ENCODE peak calls at places on chromosomes 13 and 19, in seven cellular contexts. A is stimulated activated naive CD8-positive, alpha-beta T cell treated with anti-CD3 and anti-CD28 coated beads, Interleukin-15, Interleukin-2, amounts not matched to agents 100 U/mL and 50 U/mL, for 24 hours; F is ovary; T is nephron progenitor cell; G is DMS79 treated with DMSO at 0.1 percent for 48 hours; L is endothelial cell; D is naive thymus-derived CD4-positive, alpha-beta T cell. W is an unnamed sample.

GRCh38 chr19:41927810-41928192 is 448 bp downstream of the ERFL start:
- DNase-seq in D (peak; percentile 44), F (no peak), T (peak; percentile 61), G (no peak), L (no peak), A (no peak), W (peak; percentile 76)

GRCh38 chr19:18507727-18508440 is 14.0 kb downstream of the ELL start:
- DNase-seq in T (no peak), G (no peak), D (no peak), L (no peak), F (peak; percentile 47), A (no peak), W (no peak)

GRCh38 chr19:58328999-58329398 is 2.2 kb downstream of the ZSCAN22 start:
- DNase-seq in G (peak; percentile 7), F (no peak), D (no peak), L (peak; percentile 56), A (peak; percentile 52), T (peak; percentile 70), W (no peak)

GRCh38 chr13:75432045-75432444 is 49.9 kb downstream of the TBC1D4 start:
- DNase-seq in T (no peak), A (no peak), L (no peak), F (peak; percentile 39), G (no peak), D (no peak), W (no peak)

GRCh38 chr19:16104722-16105121 is 7.0 kb upstream of the RAB8A start:
- DNase-seq in A (no peak), F (no peak), D (no peak), T (no peak), G (no peak), L (no peak), W (no peak)

GRCh38 chr19:2636142-2636896 is 66.2 kb downstream of the GNG7 start:
- DNase-seq in T (peak; percentile 35), D (no peak), L (no peak), F (no peak), G (no peak), A (no peak), W (no peak)

GRCh38 chr19:45311640-45312039 is 11.0 kb downstream of the CKM start:
- DNase-seq in F (no peak), D (no peak), L (no peak), A (no peak), G (no peak), T (no peak), W (no peak)

GRCh38 chr13:100128373-100128772 is 39.5 kb downstream of the PCCA start:
- DNase-seq in G (no peak), T (peak; percentile 12), D (no peak), F (no peak), A (peak; percentile 18), L (no peak), W (no peak)

GRCh38 chr13:25846227-25846984 is 205.4 kb downstream of the SHISA2 start:
- DNase-seq in A (no peak), F (no peak), T (no peak), D (no peak), L (no peak), G (no peak), W (no peak)

GRCh38 chr13:100388923-100389322 is 199.7 kb downstream of the GGACT start:
- DNase-seq in D (no peak), F (no peak), T (no peak), L (no peak), G (no peak), A (no peak), W (no peak)

GRCh38 chr19:14763497-14764145 is 14.7 kb downstream of the ADGRE2 start:
- DNase-seq in T (no peak), D (no peak), A (no peak), G (no peak), F (no peak), L (no peak), W (no peak)

GRCh38 chr19:55238030-55238429 is 9.5 kb upstream of the TMEM86B start:
- DNase-seq in D (no peak), G (no peak), T (no peak), F (no peak), L (no peak), A (no peak), W (no peak)

GRCh38 chr19:41616785-41617621 is 9.9 kb downstream of the CEACAM4 start:
- DNase-seq in A (no peak), F (no peak), T (peak; percentile 36), L (peak; percentile 69), D (no peak), G (no peak), W (no peak)

GRCh38 chr19:57820599-57820998 is 5.9 kb upstream of the ZNF552 start:
- DNase-seq in A (no peak), F (no peak), L (no peak), G (no peak), D (no peak), T (no peak), W (no peak)

GRCh38 chr19:36973021-36973843 is 57.1 kb downstream of the ZNF568 start:
- DNase-seq in D (peak; percentile 75), F (peak; percentile 77), L (peak; percentile 78), G (peak; percentile 76), T (no peak), A (peak; percentile 80), W (peak; percentile 59)

GRCh38 chr13:42656136-42656535 is 82.2 kb downstream of the TNFSF11 start:
- DNase-seq in L (no peak), A (no peak), T (no peak), D (no peak), F (no peak), G (no peak), W (no peak)

GRCh38 chr19:15456871-15457700 is 7.3 kb downstream of the RASAL3 start:
- DNase-seq in G (peak; percentile 48), A (no peak), L (no peak), T (peak; percentile 38), D (no peak), F (no peak), W (no peak)

GRCh38 chr19:7676376-7676775 is 514 bp upstream of the MCEMP1 start:
- DNase-seq in D (no peak), L (no peak), F (no peak), A (no peak), G (no peak), T (no peak), W (no peak)

GRCh38 chr13:106151056-106151699 is 384.3 kb downstream of the EFNB2 start:
- DNase-seq in L (no peak), F (no peak), T (no peak), G (no peak), A (no peak), D (no peak), W (no peak)

GRCh38 chr13:110137677-110138008 is 169.3 kb downstream of the COL4A1 start:
- DNase-seq in L (no peak), A (peak; percentile 35), T (peak; percentile 39), F (no peak), D (no peak), G (peak; percentile 88), W (peak; percentile 78)

W was measured in GM13977.